ENCODE peak calls at places on chromosomes 6 and 20, in ten cellular contexts. One of them, this sample, is unnamed.

GRCh38 chr6:147205690-147206600 is 1.7 kb downstream of the STXBP5 start:
- DNase-seq in NCI-H1694 treated with DMSO at 0.1 percent for 48 hours: no peak
- DNase-seq in GM20000: no peak
- DNase-seq in NCI-H2081: no peak
- DNase-seq in naive thymus-derived CD8-positive, alpha-beta T cell: no peak
- DNase-seq in EH: peak
- DNase-seq in ovary: no peak
- DNase-seq in SHP77: peak
- DNase-seq in lower lobe of right lung: no peak
- DNase-seq in GM04504: no peak
- DNase-seq in this sample: peak

GRCh38 chr6:54775586-54775985 is 71.0 kb upstream of the FAM83B start:
- DNase-seq in NCI-H1694 treated with DMSO at 0.1 percent for 48 hours: no peak
- DNase-seq in GM20000: no peak
- DNase-seq in NCI-H2081: no peak
- DNase-seq in naive thymus-derived CD8-positive, alpha-beta T cell: no peak
- DNase-seq in EH: peak
- DNase-seq in ovary: no peak
- DNase-seq in SHP77: no peak
- DNase-seq in lower lobe of right lung: no peak
- DNase-seq in GM04504: no peak
- DNase-seq in this sample: no peak

GRCh38 chr6:85192186-85192585 is 257.7 kb upstream of the NT5E start:
- DNase-seq in NCI-H1694 treated with DMSO at 0.1 percent for 48 hours: no peak
- DNase-seq in GM20000: no peak
- DNase-seq in NCI-H2081: no peak
- DNase-seq in naive thymus-derived CD8-positive, alpha-beta T cell: no peak
- DNase-seq in EH: peak
- DNase-seq in ovary: no peak
- DNase-seq in SHP77: no peak
- DNase-seq in lower lobe of right lung: no peak
- DNase-seq in GM04504: no peak
- DNase-seq in this sample: no peak

GRCh38 chr6:150940951-150941350 is 75.4 kb downstream of the MTHFD1L start:
- DNase-seq in NCI-H1694 treated with DMSO at 0.1 percent for 48 hours: no peak
- DNase-seq in GM20000: no peak
- DNase-seq in NCI-H2081: no peak
- DNase-seq in naive thymus-derived CD8-positive, alpha-beta T cell: no peak
- DNase-seq in EH: peak
- DNase-seq in ovary: no peak
- DNase-seq in SHP77: no peak
- DNase-seq in lower lobe of right lung: no peak
- DNase-seq in GM04504: peak
- DNase-seq in this sample: no peak

GRCh38 chr6:120779441-120779840 is 554.8 kb downstream of the TBC1D32 start:
- DNase-seq in NCI-H1694 treated with DMSO at 0.1 percent for 48 hours: no peak
- DNase-seq in GM20000: no peak
- DNase-seq in NCI-H2081: no peak
- DNase-seq in naive thymus-derived CD8-positive, alpha-beta T cell: no peak
- DNase-seq in EH: no peak
- DNase-seq in ovary: no peak
- DNase-seq in SHP77: no peak
- DNase-seq in lower lobe of right lung: no peak
- DNase-seq in GM04504: no peak
- DNase-seq in this sample: no peak

GRCh38 chr20:57627972-57628650 is 7.9 kb upstream of the ZBP1 start:
- DNase-seq in NCI-H1694 treated with DMSO at 0.1 percent for 48 hours: no peak
- DNase-seq in GM20000: peak
- DNase-seq in NCI-H2081: no peak
- DNase-seq in naive thymus-derived CD8-positive, alpha-beta T cell: peak
- DNase-seq in EH: peak
- DNase-seq in ovary: no peak
- DNase-seq in SHP77: no peak
- DNase-seq in lower lobe of right lung: no peak
- DNase-seq in GM04504: peak
- DNase-seq in this sample: no peak

GRCh38 chr6:38270367-38270766 is 369.4 kb downstream of the BTBD9 start:
- DNase-seq in NCI-H1694 treated with DMSO at 0.1 percent for 48 hours: no peak
- DNase-seq in GM20000: no peak
- DNase-seq in NCI-H2081: no peak
- DNase-seq in naive thymus-derived CD8-positive, alpha-beta T cell: no peak
- DNase-seq in EH: no peak
- DNase-seq in ovary: no peak
- DNase-seq in SHP77: no peak
- DNase-seq in lower lobe of right lung: no peak
- DNase-seq in GM04504: no peak
- DNase-seq in this sample: no peak

GRCh38 chr6:57013501-57013900 is 33.0 kb upstream of the KIAA1586 start:
- DNase-seq in NCI-H1694 treated with DMSO at 0.1 percent for 48 hours: no peak
- DNase-seq in GM20000: no peak
- DNase-seq in NCI-H2081: no peak
- DNase-seq in naive thymus-derived CD8-positive, alpha-beta T cell: no peak
- DNase-seq in EH: peak
- DNase-seq in ovary: no peak
- DNase-seq in SHP77: no peak
- DNase-seq in lower lobe of right lung: no peak
- DNase-seq in GM04504: peak
- DNase-seq in this sample: peak

GRCh38 chr6:15966000-15966399 is 162.9 kb upstream of the MYLIP start:
- DNase-seq in NCI-H1694 treated with DMSO at 0.1 percent for 48 hours: no peak
- DNase-seq in GM20000: no peak
- DNase-seq in NCI-H2081: no peak
- DNase-seq in naive thymus-derived CD8-positive, alpha-beta T cell: no peak
- DNase-seq in EH: no peak
- DNase-seq in ovary: peak
- DNase-seq in SHP77: no peak
- DNase-seq in lower lobe of right lung: no peak
- DNase-seq in GM04504: no peak
- DNase-seq in this sample: no peak

GRCh38 chr6:131103296-131103695 is 32.0 kb upstream of the AKAP7 start:
- DNase-seq in NCI-H1694 treated with DMSO at 0.1 percent for 48 hours: no peak
- DNase-seq in GM20000: no peak
- DNase-seq in NCI-H2081: no peak
- DNase-seq in naive thymus-derived CD8-positive, alpha-beta T cell: no peak
- DNase-seq in EH: no peak
- DNase-seq in ovary: no peak
- DNase-seq in SHP77: no peak
- DNase-seq in lower lobe of right lung: no peak
- DNase-seq in GM04504: no peak
- DNase-seq in this sample: no peak

GRCh38 chr6:13924146-13924948 is 405 bp upstream of the RNF182 start:
- DNase-seq in NCI-H1694 treated with DMSO at 0.1 percent for 48 hours: peak
- DNase-seq in GM20000: peak
- DNase-seq in NCI-H2081: peak
- DNase-seq in naive thymus-derived CD8-positive, alpha-beta T cell: peak
- DNase-seq in EH: peak
- DNase-seq in ovary: peak
- DNase-seq in SHP77: no peak
- DNase-seq in lower lobe of right lung: peak
- DNase-seq in GM04504: no peak
- DNase-seq in this sample: peak

GRCh38 chr6:132798820-132799538 is 542 bp upstream of the SLC18B1 start:
- DNase-seq in NCI-H1694 treated with DMSO at 0.1 percent for 48 hours: peak
- DNase-seq in GM20000: peak
- DNase-seq in NCI-H2081: peak
- DNase-seq in naive thymus-derived CD8-positive, alpha-beta T cell: peak
- DNase-seq in EH: peak
- DNase-seq in ovary: peak
- DNase-seq in SHP77: peak
- DNase-seq in lower lobe of right lung: peak
- DNase-seq in GM04504: no peak
- DNase-seq in this sample: peak

GRCh38 chr20:34522969-34523871 is 7.0 kb downstream of the DYNLRB1 start:
- DNase-seq in NCI-H1694 treated with DMSO at 0.1 percent for 48 hours: no peak
- DNase-seq in GM20000: peak
- DNase-seq in NCI-H2081: peak
- DNase-seq in naive thymus-derived CD8-positive, alpha-beta T cell: peak
- DNase-seq in EH: peak
- DNase-seq in ovary: peak
- DNase-seq in SHP77: peak
- DNase-seq in lower lobe of right lung: no peak
- DNase-seq in GM04504: peak
- DNase-seq in this sample: peak

GRCh38 chr6:134376785-134377184 is 58.9 kb upstream of the SGK1 start:
- DNase-seq in NCI-H1694 treated with DMSO at 0.1 percent for 48 hours: no peak
- DNase-seq in GM20000: no peak
- DNase-seq in NCI-H2081: no peak
- DNase-seq in naive thymus-derived CD8-positive, alpha-beta T cell: no peak
- DNase-seq in EH: peak
- DNase-seq in ovary: no peak
- DNase-seq in SHP77: no peak
- DNase-seq in lower lobe of right lung: no peak
- DNase-seq in GM04504: no peak
- DNase-seq in this sample: no peak

GRCh38 chr20:38805502-38805957 is at the start of gene PPP1R16B:
- DNase-seq in NCI-H1694 treated with DMSO at 0.1 percent for 48 hours: peak
- DNase-seq in GM20000: peak
- DNase-seq in NCI-H2081: no peak
- DNase-seq in naive thymus-derived CD8-positive, alpha-beta T cell: peak
- DNase-seq in EH: peak
- DNase-seq in ovary: no peak
- DNase-seq in SHP77: no peak
- DNase-seq in lower lobe of right lung: peak
- DNase-seq in GM04504: no peak
- DNase-seq in this sample: peak

GRCh38 chr6:150451767-150452641 is 83.2 kb downstream of the IYD start:
- DNase-seq in NCI-H1694 treated with DMSO at 0.1 percent for 48 hours: no peak
- DNase-seq in GM20000: no peak
- DNase-seq in NCI-H2081: no peak
- DNase-seq in naive thymus-derived CD8-positive, alpha-beta T cell: no peak
- DNase-seq in EH: no peak
- DNase-seq in ovary: no peak
- DNase-seq in SHP77: no peak
- DNase-seq in lower lobe of right lung: no peak
- DNase-seq in GM04504: no peak
- DNase-seq in this sample: no peak

GRCh38 chr6:14406616-14407343 is 289.2 kb downstream of the CD83 start:
- DNase-seq in NCI-H1694 treated with DMSO at 0.1 percent for 48 hours: peak
- DNase-seq in GM20000: no peak
- DNase-seq in NCI-H2081: no peak
- DNase-seq in naive thymus-derived CD8-positive, alpha-beta T cell: no peak
- DNase-seq in EH: no peak
- DNase-seq in ovary: no peak
- DNase-seq in SHP77: no peak
- DNase-seq in lower lobe of right lung: no peak
- DNase-seq in GM04504: no peak
- DNase-seq in this sample: no peak

GRCh38 chr20:23106271-23106851 is 20.2 kb upstream of the CD93 start:
- DNase-seq in NCI-H1694 treated with DMSO at 0.1 percent for 48 hours: no peak
- DNase-seq in GM20000: no peak
- DNase-seq in NCI-H2081: no peak
- DNase-seq in naive thymus-derived CD8-positive, alpha-beta T cell: no peak
- DNase-seq in EH: no peak
- DNase-seq in ovary: no peak
- DNase-seq in SHP77: no peak
- DNase-seq in lower lobe of right lung: no peak
- DNase-seq in GM04504: no peak
- DNase-seq in this sample: peak

GRCh38 chr6:136761227-136761922 is 30.9 kb downstream of the MAP3K5 start:
- DNase-seq in NCI-H1694 treated with DMSO at 0.1 percent for 48 hours: no peak
- DNase-seq in GM20000: no peak
- DNase-seq in NCI-H2081: no peak
- DNase-seq in naive thymus-derived CD8-positive, alpha-beta T cell: no peak
- DNase-seq in EH: peak
- DNase-seq in ovary: peak
- DNase-seq in SHP77: no peak
- DNase-seq in lower lobe of right lung: no peak
- DNase-seq in GM04504: no peak
- DNase-seq in this sample: peak

This sample was measured in SJCRH30.